ENCODE peak calls at places on chromosome 20, in six cellular contexts. One of them, this sample, is unnamed.
A peak's percentile ranks its signal among the peaks of the same experiment; 100 is the strongest.

GRCh38 chr20:2326046-2326445 is 30.2 kb downstream of the TGM3 start:
- DNase-seq in caudate nucleus: no peak
- DNase-seq in MM.1S: no peak
- DNase-seq in kidney glomerular epithelial cell: no peak
- DNase-seq in HTR-8/SVneo: no peak
- DNase-seq in posterior cingulate gyrus: no peak
- DNase-seq in this sample: no peak

GRCh38 chr20:50980071-50980681 is 21.6 kb downstream of the MOCS3 start:
- DNase-seq in caudate nucleus: no peak
- DNase-seq in MM.1S: no peak
- DNase-seq in kidney glomerular epithelial cell: peak; percentile 92
- DNase-seq in HTR-8/SVneo: peak; percentile 99
- DNase-seq in posterior cingulate gyrus: no peak
- DNase-seq in this sample: peak; percentile 86

GRCh38 chr20:10511507-10512231 is 76.6 kb downstream of the SLX4IP start:
- DNase-seq in caudate nucleus: no peak
- DNase-seq in MM.1S: peak; percentile 90
- DNase-seq in kidney glomerular epithelial cell: peak; percentile 91
- DNase-seq in HTR-8/SVneo: peak; percentile 86
- DNase-seq in posterior cingulate gyrus: peak; percentile 86
- DNase-seq in this sample: peak; percentile 76

GRCh38 chr20:25249198-25249931 is 1.5 kb downstream of the PYGB start:
- DNase-seq in caudate nucleus: no peak
- DNase-seq in MM.1S: no peak
- DNase-seq in kidney glomerular epithelial cell: no peak
- DNase-seq in HTR-8/SVneo: peak; percentile 36
- DNase-seq in posterior cingulate gyrus: peak; percentile 58
- DNase-seq in this sample: no peak

GRCh38 chr20:33944914-33945313 is 48.8 kb upstream of the RALY start:
- DNase-seq in caudate nucleus: no peak
- DNase-seq in MM.1S: no peak
- DNase-seq in kidney glomerular epithelial cell: no peak
- DNase-seq in HTR-8/SVneo: no peak
- DNase-seq in posterior cingulate gyrus: no peak
- DNase-seq in this sample: no peak

GRCh38 chr20:58868795-58869194 is 16.3 kb downstream of the GNAS start:
- DNase-seq in caudate nucleus: no peak
- DNase-seq in MM.1S: no peak
- DNase-seq in kidney glomerular epithelial cell: no peak
- DNase-seq in HTR-8/SVneo: no peak
- DNase-seq in posterior cingulate gyrus: peak; percentile 91
- DNase-seq in this sample: peak; percentile 96

GRCh38 chr20:44598413-44599290 is 16.3 kb downstream of the PKIG start:
- DNase-seq in caudate nucleus: no peak
- DNase-seq in MM.1S: peak; percentile 38
- DNase-seq in kidney glomerular epithelial cell: no peak
- DNase-seq in HTR-8/SVneo: no peak
- DNase-seq in posterior cingulate gyrus: no peak
- DNase-seq in this sample: no peak

GRCh38 chr20:20410678-20411077 is 42.8 kb downstream of the INSM1 start:
- DNase-seq in caudate nucleus: no peak
- DNase-seq in MM.1S: no peak
- DNase-seq in kidney glomerular epithelial cell: no peak
- DNase-seq in HTR-8/SVneo: no peak
- DNase-seq in posterior cingulate gyrus: peak; percentile 91
- DNase-seq in this sample: peak; percentile 18

GRCh38 chr20:20230741-20231140 is 137.2 kb upstream of the INSM1 start:
- DNase-seq in caudate nucleus: no peak
- DNase-seq in MM.1S: no peak
- DNase-seq in kidney glomerular epithelial cell: no peak
- DNase-seq in HTR-8/SVneo: no peak
- DNase-seq in posterior cingulate gyrus: no peak
- DNase-seq in this sample: no peak

GRCh38 chr20:34515484-34516037 is 661 bp upstream of the DYNLRB1 start:
- DNase-seq in caudate nucleus: no peak
- DNase-seq in MM.1S: peak; percentile 80
- DNase-seq in kidney glomerular epithelial cell: no peak
- DNase-seq in HTR-8/SVneo: peak; percentile 67
- DNase-seq in posterior cingulate gyrus: peak; percentile 92
- DNase-seq in this sample: peak; percentile 78

GRCh38 chr20:542777-543368 is 717 bp downstream of the CSNK2A1 start:
- DNase-seq in caudate nucleus: no peak
- DNase-seq in MM.1S: peak; percentile 22
- DNase-seq in kidney glomerular epithelial cell: no peak
- DNase-seq in HTR-8/SVneo: peak; percentile 37
- DNase-seq in posterior cingulate gyrus: no peak
- DNase-seq in this sample: peak; percentile 7

GRCh38 chr20:22684763-22685443 is 100.5 kb upstream of the FOXA2 start:
- DNase-seq in caudate nucleus: no peak
- DNase-seq in MM.1S: no peak
- DNase-seq in kidney glomerular epithelial cell: no peak
- DNase-seq in HTR-8/SVneo: no peak
- DNase-seq in posterior cingulate gyrus: no peak
- DNase-seq in this sample: no peak

GRCh38 chr20:47453167-47453782 is 48.4 kb upstream of the NCOA3 start:
- DNase-seq in caudate nucleus: no peak
- DNase-seq in MM.1S: peak; percentile 93
- DNase-seq in kidney glomerular epithelial cell: peak; percentile 85
- DNase-seq in HTR-8/SVneo: no peak
- DNase-seq in posterior cingulate gyrus: no peak
- DNase-seq in this sample: peak; percentile 92

GRCh38 chr20:50308513-50309279 is 118.1 kb downstream of the CEBPB start:
- DNase-seq in caudate nucleus: no peak
- DNase-seq in MM.1S: no peak
- DNase-seq in kidney glomerular epithelial cell: peak; percentile 86
- DNase-seq in HTR-8/SVneo: peak; percentile 100
- DNase-seq in posterior cingulate gyrus: peak; percentile 90
- DNase-seq in this sample: peak; percentile 75

GRCh38 chr20:31851240-31851955 is 6.0 kb upstream of the FOXS1 start:
- DNase-seq in caudate nucleus: no peak
- DNase-seq in MM.1S: no peak
- DNase-seq in kidney glomerular epithelial cell: no peak
- DNase-seq in HTR-8/SVneo: no peak
- DNase-seq in posterior cingulate gyrus: peak; percentile 31
- DNase-seq in this sample: peak; percentile 33

GRCh38 chr20:35093245-35093884 is 758 bp upstream of the TRPC4AP start:
- DNase-seq in caudate nucleus: no peak
- DNase-seq in MM.1S: no peak
- DNase-seq in kidney glomerular epithelial cell: peak; percentile 65
- DNase-seq in HTR-8/SVneo: peak; percentile 54
- DNase-seq in posterior cingulate gyrus: no peak
- DNase-seq in this sample: no peak

GRCh38 chr20:24891546-24892393 is 57.3 kb upstream of the CST7 start:
- DNase-seq in caudate nucleus: no peak
- DNase-seq in MM.1S: no peak
- DNase-seq in kidney glomerular epithelial cell: no peak
- DNase-seq in HTR-8/SVneo: no peak
- DNase-seq in posterior cingulate gyrus: no peak
- DNase-seq in this sample: no peak

GRCh38 chr20:13648291-13648690 is 9.6 kb upstream of the TASP1 start:
- DNase-seq in caudate nucleus: no peak
- DNase-seq in MM.1S: no peak
- DNase-seq in kidney glomerular epithelial cell: no peak
- DNase-seq in HTR-8/SVneo: no peak
- DNase-seq in posterior cingulate gyrus: no peak
- DNase-seq in this sample: no peak

GRCh38 chr20:38685853-38686473 is 38.3 kb upstream of the SLC32A1 start:
- DNase-seq in caudate nucleus: no peak
- DNase-seq in MM.1S: peak; percentile 60
- DNase-seq in kidney glomerular epithelial cell: peak; percentile 38
- DNase-seq in HTR-8/SVneo: peak; percentile 73
- DNase-seq in posterior cingulate gyrus: no peak
- DNase-seq in this sample: peak; percentile 74

GRCh38 chr20:5041433-5041832 is 40.1 kb upstream of the SLC23A2 start:
- DNase-seq in caudate nucleus: no peak
- DNase-seq in MM.1S: no peak
- DNase-seq in kidney glomerular epithelial cell: no peak
- DNase-seq in HTR-8/SVneo: no peak
- DNase-seq in posterior cingulate gyrus: peak; percentile 30
- DNase-seq in this sample: no peak

GRCh38 chr20:62702886-62703852 is 5.5 kb upstream of the NTSR1 start:
- DNase-seq in caudate nucleus: no peak
- DNase-seq in MM.1S: no peak
- DNase-seq in kidney glomerular epithelial cell: peak; percentile 16
- DNase-seq in HTR-8/SVneo: peak; percentile 100
- DNase-seq in posterior cingulate gyrus: peak; percentile 75
- DNase-seq in this sample: peak; percentile 88

GRCh38 chr20:46671866-46672542 is 17.2 kb downstream of the TP53RK start:
- DNase-seq in caudate nucleus: no peak
- DNase-seq in MM.1S: no peak
- DNase-seq in kidney glomerular epithelial cell: no peak
- DNase-seq in HTR-8/SVneo: no peak
- DNase-seq in posterior cingulate gyrus: no peak
- DNase-seq in this sample: no peak

GRCh38 chr20:58102744-58103516 is 125.5 kb downstream of the ANKRD60 start:
- DNase-seq in caudate nucleus: no peak
- DNase-seq in MM.1S: no peak
- DNase-seq in kidney glomerular epithelial cell: no peak
- DNase-seq in HTR-8/SVneo: peak; percentile 76
- DNase-seq in posterior cingulate gyrus: no peak
- DNase-seq in this sample: no peak

GRCh38 chr20:412081-412480 is 4.0 kb downstream of the RBCK1 start:
- DNase-seq in caudate nucleus: no peak
- DNase-seq in MM.1S: no peak
- DNase-seq in kidney glomerular epithelial cell: no peak
- DNase-seq in HTR-8/SVneo: no peak
- DNase-seq in posterior cingulate gyrus: no peak
- DNase-seq in this sample: no peak

GRCh38 chr20:58981564-58982364 is 708 bp downstream of the NELFCD start:
- DNase-seq in caudate nucleus: no peak
- DNase-seq in MM.1S: peak; percentile 49
- DNase-seq in kidney glomerular epithelial cell: no peak
- DNase-seq in HTR-8/SVneo: peak; percentile 82
- DNase-seq in posterior cingulate gyrus: no peak
- DNase-seq in this sample: peak; percentile 38

GRCh38 chr20:58169441-58169840 is 59.0 kb downstream of the ANKRD60 start:
- DNase-seq in caudate nucleus: no peak
- DNase-seq in MM.1S: no peak
- DNase-seq in kidney glomerular epithelial cell: no peak
- DNase-seq in HTR-8/SVneo: no peak
- DNase-seq in posterior cingulate gyrus: no peak
- DNase-seq in this sample: no peak

GRCh38 chr20:16363832-16364687 is 209.2 kb downstream of the KIF16B start:
- DNase-seq in caudate nucleus: no peak
- DNase-seq in MM.1S: no peak
- DNase-seq in kidney glomerular epithelial cell: no peak
- DNase-seq in HTR-8/SVneo: no peak
- DNase-seq in posterior cingulate gyrus: no peak
- DNase-seq in this sample: no peak